ENCODE peak calls at places on chromosomes 3 and 15, in four cellular contexts. One of them, this sample, is unnamed.

GRCh38 chr3:117016359-117016758 is 306.8 kb downstream of the TUSC7 start:
- DNase-seq in A549: no peak
- DNase-seq in GM12878: no peak
- DNase-seq in IMR-90: no peak
- DNase-seq in this sample: no peak

GRCh38 chr3:124429129-124429815 is 301.0 kb upstream of the UMPS start:
- DNase-seq in A549: peak; percentile 10
- DNase-seq in GM12878: no peak
- DNase-seq in IMR-90: peak; percentile 53
- DNase-seq in this sample: peak; percentile 8

GRCh38 chr15:79572691-79573340 is 140.7 kb downstream of the MINAR1 start:
- DNase-seq in A549: no peak
- DNase-seq in GM12878: no peak
- DNase-seq in IMR-90: no peak
- DNase-seq in this sample: no peak

GRCh38 chr3:45832691-45833090 is 9.2 kb downstream of the LZTFL1 start:
- DNase-seq in A549: no peak
- DNase-seq in GM12878: no peak
- DNase-seq in IMR-90: peak; percentile 16
- DNase-seq in this sample: peak; percentile 21

GRCh38 chr3:171181907-171182690 is 155.6 kb upstream of the SLC2A2 start:
- DNase-seq in A549: no peak
- DNase-seq in GM12878: no peak
- DNase-seq in IMR-90: peak; percentile 57
- DNase-seq in this sample: no peak

GRCh38 chr3:184652465-184652864 is 59.4 kb downstream of the MAGEF1 start:
- DNase-seq in A549: no peak
- DNase-seq in GM12878: no peak
- DNase-seq in IMR-90: no peak
- DNase-seq in this sample: no peak

GRCh38 chr3:46334911-46335478 is 18.9 kb upstream of the CCR2 start:
- DNase-seq in A549: no peak
- DNase-seq in GM12878: no peak
- DNase-seq in IMR-90: peak; percentile 22
- DNase-seq in this sample: no peak

GRCh38 chr3:132522353-132522752 is 74.7 kb upstream of the ACKR4 start:
- DNase-seq in A549: no peak
- DNase-seq in GM12878: peak; percentile 34
- DNase-seq in IMR-90: no peak
- DNase-seq in this sample: no peak

GRCh38 chr3:132284006-132284405 is 33.2 kb upstream of the ACP3 start:
- DNase-seq in A549: no peak
- DNase-seq in GM12878: no peak
- DNase-seq in IMR-90: no peak
- DNase-seq in this sample: no peak

GRCh38 chr3:106124818-106125217 is 256.0 kb upstream of the CBLB start:
- DNase-seq in A549: no peak
- DNase-seq in GM12878: no peak
- DNase-seq in IMR-90: no peak
- DNase-seq in this sample: no peak

GRCh38 chr3:139552632-139553335 is 13.2 kb upstream of the RBP1 start:
- DNase-seq in A549: no peak
- DNase-seq in GM12878: no peak
- DNase-seq in IMR-90: no peak
- DNase-seq in this sample: no peak

GRCh38 chr15:28917791-28918140 is 32.0 kb downstream of the APBA2 start:
- DNase-seq in A549: no peak
- DNase-seq in GM12878: no peak
- DNase-seq in IMR-90: no peak
- DNase-seq in this sample: no peak

GRCh38 chr3:14145236-14145635 is 20.4 kb downstream of the TMEM43 start:
- DNase-seq in A549: no peak
- DNase-seq in GM12878: no peak
- DNase-seq in IMR-90: peak; percentile 60
- DNase-seq in this sample: no peak

GRCh38 chr3:122936986-122937385 is 90.6 kb downstream of the SEMA5B start:
- DNase-seq in A549: no peak
- DNase-seq in GM12878: no peak
- DNase-seq in IMR-90: no peak
- DNase-seq in this sample: no peak

GRCh38 chr3:189394599-189395121 is 222.9 kb downstream of the TPRG1 start:
- DNase-seq in A549: no peak
- DNase-seq in GM12878: peak; percentile 64
- DNase-seq in IMR-90: no peak
- DNase-seq in this sample: no peak

GRCh38 chr3:12179441-12179840 is 20.7 kb upstream of the TIMP4 start:
- DNase-seq in A549: no peak
- DNase-seq in GM12878: no peak
- DNase-seq in IMR-90: no peak
- DNase-seq in this sample: no peak

GRCh38 chr3:197519801-197520211 is 36.0 kb downstream of the BDH1 start:
- DNase-seq in A549: peak; percentile 27
- DNase-seq in GM12878: no peak
- DNase-seq in IMR-90: no peak
- DNase-seq in this sample: no peak

GRCh38 chr15:41562258-41562657 is 3.2 kb downstream of the TYRO3 start:
- DNase-seq in A549: no peak
- DNase-seq in GM12878: no peak
- DNase-seq in IMR-90: no peak
- DNase-seq in this sample: no peak

GRCh38 chr15:85963262-85963760 is 116.4 kb upstream of the AGBL1 start:
- DNase-seq in A549: no peak
- DNase-seq in GM12878: no peak
- DNase-seq in IMR-90: no peak
- DNase-seq in this sample: no peak

GRCh38 chr3:55623786-55624185 is 136.7 kb upstream of the WNT5A start:
- DNase-seq in A549: no peak
- DNase-seq in GM12878: no peak
- DNase-seq in IMR-90: peak; percentile 41
- DNase-seq in this sample: no peak

GRCh38 chr15:52735231-52736089 is 54.7 kb downstream of the ONECUT1 start:
- DNase-seq in A549: peak; percentile 83
- DNase-seq in GM12878: peak; percentile 64
- DNase-seq in IMR-90: peak; percentile 71
- DNase-seq in this sample: peak; percentile 78

GRCh38 chr3:13143381-13144004 is 70.3 kb upstream of the IQSEC1 start:
- DNase-seq in A549: no peak
- DNase-seq in GM12878: no peak
- DNase-seq in IMR-90: no peak
- DNase-seq in this sample: no peak

GRCh38 chr3:141904203-141904602 is 27.8 kb downstream of the ATP1B3 start:
- DNase-seq in A549: no peak
- DNase-seq in GM12878: no peak
- DNase-seq in IMR-90: no peak
- DNase-seq in this sample: no peak

GRCh38 chr3:150252462-150252861 is 155.6 kb upstream of the TSC22D2 start:
- DNase-seq in A549: no peak
- DNase-seq in GM12878: no peak
- DNase-seq in IMR-90: peak; percentile 30
- DNase-seq in this sample: no peak

GRCh38 chr3:60765788-60766187 is 485.5 kb downstream of the FHIT start:
- DNase-seq in A549: no peak
- DNase-seq in GM12878: no peak
- DNase-seq in IMR-90: no peak
- DNase-seq in this sample: no peak

GRCh38 chr15:42409011-42409410 is 49.7 kb downstream of the CAPN3 start:
- DNase-seq in A549: no peak
- DNase-seq in GM12878: no peak
- DNase-seq in IMR-90: no peak
- DNase-seq in this sample: no peak

GRCh38 chr3:159170436-159171003 is 368.7 kb downstream of the MFSD1 start:
- DNase-seq in A549: no peak
- DNase-seq in GM12878: no peak
- DNase-seq in IMR-90: peak; percentile 2
- DNase-seq in this sample: no peak

GRCh38 chr3:38028621-38029361 is 651 bp downstream of the PLCD1 start:
- DNase-seq in A549: no peak
- DNase-seq in GM12878: no peak
- DNase-seq in IMR-90: no peak
- DNase-seq in this sample: no peak

GRCh38 chr3:168495251-168495650 is 399.5 kb upstream of the GOLIM4 start:
- DNase-seq in A549: no peak
- DNase-seq in GM12878: no peak
- DNase-seq in IMR-90: no peak
- DNase-seq in this sample: no peak

GRCh38 chr3:44132061-44132460 is 109.6 kb upstream of the TOPAZ1 start:
- DNase-seq in A549: no peak
- DNase-seq in GM12878: no peak
- DNase-seq in IMR-90: no peak
- DNase-seq in this sample: no peak

GRCh38 chr3:124969190-124969589 is 34.6 kb upstream of the MUC13 start:
- DNase-seq in A549: no peak
- DNase-seq in GM12878: no peak
- DNase-seq in IMR-90: no peak
- DNase-seq in this sample: no peak

GRCh38 chr15:57445872-57446271 is 69.6 kb downstream of the CGNL1 start:
- DNase-seq in A549: no peak
- DNase-seq in GM12878: no peak
- DNase-seq in IMR-90: peak; percentile 13
- DNase-seq in this sample: no peak

GRCh38 chr3:111069974-111070751 is 1.5 kb upstream of the NECTIN3 start:
- DNase-seq in A549: no peak
- DNase-seq in GM12878: no peak
- DNase-seq in IMR-90: peak; percentile 30
- DNase-seq in this sample: no peak

GRCh38 chr15:88476635-88477038 is 9.1 kb downstream of the MRPS11 start:
- DNase-seq in A549: peak; percentile 68
- DNase-seq in GM12878: no peak
- DNase-seq in IMR-90: peak; percentile 55
- DNase-seq in this sample: peak; percentile 15

GRCh38 chr15:64740361-64741170 is 34.8 kb downstream of the RBPMS2 start:
- DNase-seq in A549: peak; percentile 41
- DNase-seq in GM12878: no peak
- DNase-seq in IMR-90: peak; percentile 77
- DNase-seq in this sample: no peak

GRCh38 chr3:4772171-4772804 is 206.9 kb upstream of the BHLHE40 start:
- DNase-seq in A549: no peak
- DNase-seq in GM12878: no peak
- DNase-seq in IMR-90: peak; percentile 68
- DNase-seq in this sample: no peak
- TF ChIP-seq RAD21 in A549: no peak
- TF ChIP-seq RAD21 in GM12878: no peak
- TF ChIP-seq RAD21 in IMR-90: no peak
- TF ChIP-seq RAD21 in this sample: no peak

DNA sequence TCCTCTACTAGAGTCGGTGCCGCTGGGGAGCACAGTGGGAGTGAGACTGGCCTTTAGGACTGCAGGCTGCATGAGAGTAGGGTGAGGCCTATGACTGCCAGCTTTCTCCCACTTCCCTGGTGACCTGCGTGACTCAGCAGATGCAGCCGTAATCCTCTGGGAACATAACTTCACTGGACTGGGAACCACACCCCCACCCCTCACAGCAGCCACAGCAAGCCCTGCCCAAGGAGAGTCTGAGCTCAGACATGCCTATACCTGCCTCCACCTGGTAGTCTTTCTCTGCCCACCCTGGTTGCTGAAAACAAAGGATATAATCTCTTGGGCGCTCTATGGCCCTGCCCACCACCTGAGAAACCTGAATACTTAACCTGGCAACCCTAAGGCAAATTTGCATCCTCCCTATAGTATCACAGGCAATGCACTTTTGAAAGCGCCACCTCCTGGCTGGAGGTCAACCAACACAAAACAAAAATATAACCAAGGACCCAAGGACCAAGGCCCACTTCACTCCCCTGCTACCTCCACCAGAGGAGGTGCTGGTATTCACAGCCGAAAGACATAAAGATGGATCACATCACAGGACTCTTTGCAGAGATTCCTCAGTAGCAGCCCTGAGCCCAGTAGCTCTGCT is 308.9 kb downstream of the CTNNB1 start:
- DNase-seq in A549: no peak
- DNase-seq in GM12878: no peak
- DNase-seq in IMR-90: no peak
- DNase-seq in this sample: peak; percentile 23
- H3K4me3 ChIP-seq in A549: no peak overlapping the region
- H3K4me3 ChIP-seq in GM12878: no peak overlapping the region
- H3K4me3 ChIP-seq in IMR-90: no peak overlapping the region
- H3K4me3 ChIP-seq in this sample: peak overlapping the region; percentile 10

GRCh38 chr3:48759071-48759470 is 42.0 kb upstream of the IP6K2 start:
- DNase-seq in A549: no peak
- DNase-seq in GM12878: no peak
- DNase-seq in IMR-90: no peak
- DNase-seq in this sample: no peak
- TF ChIP-seq RAD21 in A549: no peak
- TF ChIP-seq RAD21 in GM12878: no peak
- TF ChIP-seq RAD21 in IMR-90: no peak
- TF ChIP-seq RAD21 in this sample: no peak

GRCh38 chr3:101252307-101252706 is 68.1 kb downstream of the IMPG2 start:
- DNase-seq in A549: no peak
- DNase-seq in GM12878: no peak
- DNase-seq in IMR-90: no peak
- DNase-seq in this sample: no peak

GRCh38 chr3:101252897-101253296 is 67.5 kb downstream of the IMPG2 start:
- DNase-seq in A549: no peak
- DNase-seq in GM12878: no peak
- DNase-seq in IMR-90: no peak
- DNase-seq in this sample: no peak

GRCh38 chr3:101253429-101253828 is 66.9 kb downstream of the IMPG2 start:
- DNase-seq in A549: no peak
- DNase-seq in GM12878: no peak
- DNase-seq in IMR-90: no peak
- DNase-seq in this sample: no peak

GRCh38 chr3:101248786-101249185 is 71.6 kb downstream of the IMPG2 start:
- DNase-seq in A549: no peak
- DNase-seq in GM12878: no peak
- DNase-seq in IMR-90: no peak
- DNase-seq in this sample: no peak

GRCh38 chr3:101249512-101249911 is 70.9 kb downstream of the IMPG2 start:
- DNase-seq in A549: no peak
- DNase-seq in GM12878: no peak
- DNase-seq in IMR-90: no peak
- DNase-seq in this sample: no peak
- H3K4me3 ChIP-seq in A549: no peak overlapping the region
- H3K4me3 ChIP-seq in GM12878: no peak overlapping the region
- H3K4me3 ChIP-seq in IMR-90: no peak overlapping the region
- H3K4me3 ChIP-seq in this sample: no peak overlapping the region

DNA sequence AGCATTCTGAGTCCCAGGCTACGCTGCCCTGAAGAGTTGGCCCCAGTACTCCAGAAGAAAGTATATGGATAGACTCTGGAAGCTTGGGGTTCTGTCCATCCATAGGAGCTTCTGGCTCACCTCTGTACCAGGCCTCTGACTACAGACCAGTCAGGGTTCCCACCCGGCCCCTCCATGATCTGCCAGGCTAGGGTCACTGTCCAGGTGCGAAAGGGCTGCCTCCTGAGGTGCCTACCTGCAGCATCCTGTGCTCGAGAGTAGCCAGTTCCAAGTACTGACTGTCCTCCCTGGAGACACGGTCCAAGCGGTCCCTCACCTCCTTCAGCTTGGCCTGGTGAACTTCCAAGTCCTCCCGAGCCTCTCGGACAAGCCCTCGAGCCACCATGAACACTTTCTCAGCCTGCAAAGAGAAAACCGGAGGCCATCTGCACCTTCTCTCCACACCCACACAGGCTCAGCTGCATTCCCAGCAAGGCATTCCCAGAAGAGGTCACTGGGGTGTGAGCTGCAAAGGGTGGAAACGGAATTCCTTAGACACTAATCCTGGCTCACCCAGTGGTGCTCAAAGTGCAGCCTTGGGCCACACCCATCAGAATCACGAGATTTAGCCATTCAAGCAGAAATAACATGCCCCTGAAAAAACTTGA is 3.7 kb upstream of the PLXNB1 start:
- DNase-seq in A549: no peak
- DNase-seq in GM12878: no peak
- DNase-seq in IMR-90: peak; percentile 26
- DNase-seq in this sample: no peak
- TF ChIP-seq RAD21 in A549: no peak
- TF ChIP-seq RAD21 in GM12878: no peak
- TF ChIP-seq RAD21 in IMR-90: no peak
- TF ChIP-seq RAD21 in this sample: no peak

This sample was measured in HCT116.